ENCODE peak calls at places on chromosomes 4 and X, in five cellular contexts. One of them, this sample, is unnamed.

GRCh38 chrX:84046403-84046984 is 141.5 kb downstream of the RPS6KA6 start:
- DNase-seq in aorta: no peak
- DNase-seq in NCI-H748 treated with DMSO at 0.1 percent for 48 hours: peak
- DNase-seq in naive thymus-derived CD8-positive, alpha-beta T cell: no peak
- DNase-seq in omental fat pad: no peak
- DNase-seq in this sample: peak

GRCh38 chr4:15677507-15677988 is 4.1 kb upstream of the FAM200B start:
- DNase-seq in aorta: no peak
- DNase-seq in NCI-H748 treated with DMSO at 0.1 percent for 48 hours: no peak
- DNase-seq in naive thymus-derived CD8-positive, alpha-beta T cell: no peak
- DNase-seq in omental fat pad: no peak
- DNase-seq in this sample: peak

GRCh38 chrX:353566-354535 is 32.9 kb downstream of the PPP2R3B start:
- DNase-seq in aorta: peak
- DNase-seq in NCI-H748 treated with DMSO at 0.1 percent for 48 hours: no peak
- DNase-seq in naive thymus-derived CD8-positive, alpha-beta T cell: no peak
- DNase-seq in omental fat pad: no peak
- DNase-seq in this sample: no peak

GRCh38 chr4:121564840-121565375 is 131.9 kb downstream of the ANXA5 start:
- DNase-seq in aorta: no peak
- DNase-seq in NCI-H748 treated with DMSO at 0.1 percent for 48 hours: no peak
- DNase-seq in naive thymus-derived CD8-positive, alpha-beta T cell: no peak
- DNase-seq in omental fat pad: no peak
- DNase-seq in this sample: no peak

GRCh38 chrX:39821709-39822095 is 276.1 kb downstream of the BCOR start:
- DNase-seq in aorta: no peak
- DNase-seq in NCI-H748 treated with DMSO at 0.1 percent for 48 hours: no peak
- DNase-seq in naive thymus-derived CD8-positive, alpha-beta T cell: no peak
- DNase-seq in omental fat pad: no peak
- DNase-seq in this sample: no peak

GRCh38 chr4:110211007-110211769 is 12.8 kb upstream of the ELOVL6 start:
- DNase-seq in aorta: no peak
- DNase-seq in NCI-H748 treated with DMSO at 0.1 percent for 48 hours: no peak
- DNase-seq in naive thymus-derived CD8-positive, alpha-beta T cell: no peak
- DNase-seq in omental fat pad: no peak
- DNase-seq in this sample: peak

GRCh38 chrX:136856527-136856926 is 24.0 kb downstream of the RBMX start:
- DNase-seq in aorta: no peak
- DNase-seq in NCI-H748 treated with DMSO at 0.1 percent for 48 hours: no peak
- DNase-seq in naive thymus-derived CD8-positive, alpha-beta T cell: no peak
- DNase-seq in omental fat pad: no peak
- DNase-seq in this sample: no peak

GRCh38 chr4:156889616-156890594 is 81.7 kb downstream of the PDGFC start:
- DNase-seq in aorta: peak
- DNase-seq in NCI-H748 treated with DMSO at 0.1 percent for 48 hours: no peak
- DNase-seq in naive thymus-derived CD8-positive, alpha-beta T cell: no peak
- DNase-seq in omental fat pad: no peak
- DNase-seq in this sample: no peak

GRCh38 chr4:109559983-109560686 is at the start of gene MCUB:
- DNase-seq in aorta: peak
- DNase-seq in NCI-H748 treated with DMSO at 0.1 percent for 48 hours: peak
- DNase-seq in naive thymus-derived CD8-positive, alpha-beta T cell: peak
- DNase-seq in omental fat pad: peak
- DNase-seq in this sample: peak

GRCh38 chr4:92060333-92060732 is 243.4 kb upstream of the GRID2 start:
- DNase-seq in aorta: no peak
- DNase-seq in NCI-H748 treated with DMSO at 0.1 percent for 48 hours: no peak
- DNase-seq in naive thymus-derived CD8-positive, alpha-beta T cell: no peak
- DNase-seq in omental fat pad: no peak
- DNase-seq in this sample: no peak

GRCh38 chr4:185384877-185385465 is 10.8 kb downstream of the LRP2BP start:
- DNase-seq in aorta: no peak
- DNase-seq in NCI-H748 treated with DMSO at 0.1 percent for 48 hours: peak
- DNase-seq in naive thymus-derived CD8-positive, alpha-beta T cell: no peak
- DNase-seq in omental fat pad: no peak
- DNase-seq in this sample: no peak

GRCh38 chr4:87865960-87866598 is 33.3 kb downstream of the MEPE start:
- DNase-seq in aorta: no peak
- DNase-seq in NCI-H748 treated with DMSO at 0.1 percent for 48 hours: no peak
- DNase-seq in naive thymus-derived CD8-positive, alpha-beta T cell: no peak
- DNase-seq in omental fat pad: no peak
- DNase-seq in this sample: no peak

GRCh38 chr4:153759407-153760226 is at the start of gene RNF175:
- DNase-seq in aorta: peak
- DNase-seq in NCI-H748 treated with DMSO at 0.1 percent for 48 hours: no peak
- DNase-seq in naive thymus-derived CD8-positive, alpha-beta T cell: no peak
- DNase-seq in omental fat pad: no peak
- DNase-seq in this sample: no peak

GRCh38 chr4:36328130-36328529 is 46.7 kb downstream of the DTHD1 start:
- DNase-seq in aorta: no peak
- DNase-seq in NCI-H748 treated with DMSO at 0.1 percent for 48 hours: no peak
- DNase-seq in naive thymus-derived CD8-positive, alpha-beta T cell: no peak
- DNase-seq in omental fat pad: no peak
- DNase-seq in this sample: no peak

GRCh38 chrX:843306-843705 is 212.7 kb downstream of the SHOX start:
- DNase-seq in aorta: no peak
- DNase-seq in NCI-H748 treated with DMSO at 0.1 percent for 48 hours: no peak
- DNase-seq in naive thymus-derived CD8-positive, alpha-beta T cell: no peak
- DNase-seq in omental fat pad: no peak
- DNase-seq in this sample: no peak

GRCh38 chr4:169207436-169208089 is 63.2 kb downstream of the SH3RF1 start:
- DNase-seq in aorta: no peak
- DNase-seq in NCI-H748 treated with DMSO at 0.1 percent for 48 hours: no peak
- DNase-seq in naive thymus-derived CD8-positive, alpha-beta T cell: no peak
- DNase-seq in omental fat pad: no peak
- DNase-seq in this sample: no peak

GRCh38 chrX:23003121-23003520 is 3.4 kb downstream of the DDX53 start:
- DNase-seq in aorta: no peak
- DNase-seq in NCI-H748 treated with DMSO at 0.1 percent for 48 hours: no peak
- DNase-seq in naive thymus-derived CD8-positive, alpha-beta T cell: no peak
- DNase-seq in omental fat pad: no peak
- DNase-seq in this sample: no peak

GRCh38 chr4:122772311-122772710 is 39.8 kb downstream of the BBS12 start:
- DNase-seq in aorta: no peak
- DNase-seq in NCI-H748 treated with DMSO at 0.1 percent for 48 hours: no peak
- DNase-seq in naive thymus-derived CD8-positive, alpha-beta T cell: no peak
- DNase-seq in omental fat pad: no peak
- DNase-seq in this sample: no peak

GRCh38 chrX:51336584-51336983 is 4.0 kb downstream of the NUDT10 start:
- DNase-seq in aorta: no peak
- DNase-seq in NCI-H748 treated with DMSO at 0.1 percent for 48 hours: peak
- DNase-seq in naive thymus-derived CD8-positive, alpha-beta T cell: no peak
- DNase-seq in omental fat pad: no peak
- DNase-seq in this sample: peak

GRCh38 chr4:66465111-66465510 is 794.8 kb upstream of the EPHA5 start:
- DNase-seq in aorta: no peak
- DNase-seq in NCI-H748 treated with DMSO at 0.1 percent for 48 hours: no peak
- DNase-seq in naive thymus-derived CD8-positive, alpha-beta T cell: no peak
- DNase-seq in omental fat pad: no peak
- DNase-seq in this sample: no peak

GRCh38 chr4:174198396-174199179 is 84.9 kb downstream of the FBXO8 start:
- DNase-seq in aorta: no peak
- DNase-seq in NCI-H748 treated with DMSO at 0.1 percent for 48 hours: no peak
- DNase-seq in naive thymus-derived CD8-positive, alpha-beta T cell: no peak
- DNase-seq in omental fat pad: no peak
- DNase-seq in this sample: no peak

GRCh38 chr4:6749340-6750171 is 33.0 kb upstream of the KIAA0232 start:
- DNase-seq in aorta: peak
- DNase-seq in NCI-H748 treated with DMSO at 0.1 percent for 48 hours: no peak
- DNase-seq in naive thymus-derived CD8-positive, alpha-beta T cell: no peak
- DNase-seq in omental fat pad: peak
- DNase-seq in this sample: no peak

GRCh38 chr4:184448828-184449227 is 25.5 kb downstream of the IRF2 start:
- DNase-seq in aorta: peak
- DNase-seq in NCI-H748 treated with DMSO at 0.1 percent for 48 hours: no peak
- DNase-seq in naive thymus-derived CD8-positive, alpha-beta T cell: no peak
- DNase-seq in omental fat pad: no peak
- DNase-seq in this sample: no peak

GRCh38 chrX:154655786-154656185 is 2.4 kb upstream of the CTAG2 start:
- DNase-seq in aorta: no peak
- DNase-seq in NCI-H748 treated with DMSO at 0.1 percent for 48 hours: no peak
- DNase-seq in naive thymus-derived CD8-positive, alpha-beta T cell: no peak
- DNase-seq in omental fat pad: no peak
- DNase-seq in this sample: no peak

GRCh38 chrX:15167826-15168225 is 102.1 kb downstream of the ASB9 start:
- DNase-seq in aorta: no peak
- DNase-seq in NCI-H748 treated with DMSO at 0.1 percent for 48 hours: no peak
- DNase-seq in naive thymus-derived CD8-positive, alpha-beta T cell: no peak
- DNase-seq in omental fat pad: no peak
- DNase-seq in this sample: no peak

GRCh38 chrX:24294619-24295018 is 19.2 kb downstream of the SUPT20HL2 start:
- DNase-seq in aorta: peak
- DNase-seq in NCI-H748 treated with DMSO at 0.1 percent for 48 hours: peak
- DNase-seq in naive thymus-derived CD8-positive, alpha-beta T cell: no peak
- DNase-seq in omental fat pad: no peak
- DNase-seq in this sample: no peak

GRCh38 chrX:103637604-103638338 is 9.0 kb downstream of the TCEAL1 start:
- DNase-seq in aorta: no peak
- DNase-seq in NCI-H748 treated with DMSO at 0.1 percent for 48 hours: no peak
- DNase-seq in naive thymus-derived CD8-positive, alpha-beta T cell: no peak
- DNase-seq in omental fat pad: no peak
- DNase-seq in this sample: no peak

GRCh38 chr4:172786039-172786792 is 382.4 kb upstream of the GALNT7 start:
- DNase-seq in aorta: no peak
- DNase-seq in NCI-H748 treated with DMSO at 0.1 percent for 48 hours: no peak
- DNase-seq in naive thymus-derived CD8-positive, alpha-beta T cell: no peak
- DNase-seq in omental fat pad: no peak
- DNase-seq in this sample: no peak

GRCh38 chr4:83011779-83012630 is 1.4 kb upstream of the LIN54 start:
- DNase-seq in aorta: peak
- DNase-seq in NCI-H748 treated with DMSO at 0.1 percent for 48 hours: peak
- DNase-seq in naive thymus-derived CD8-positive, alpha-beta T cell: peak
- DNase-seq in omental fat pad: no peak
- DNase-seq in this sample: no peak

GRCh38 chr4:118059397-118059796 is 25.1 kb downstream of the NDST3 start:
- DNase-seq in aorta: no peak
- DNase-seq in NCI-H748 treated with DMSO at 0.1 percent for 48 hours: no peak
- DNase-seq in naive thymus-derived CD8-positive, alpha-beta T cell: no peak
- DNase-seq in omental fat pad: no peak
- DNase-seq in this sample: no peak

GRCh38 chr4:649293-649625 is 23.9 kb downstream of the PDE6B start:
- DNase-seq in aorta: peak
- DNase-seq in NCI-H748 treated with DMSO at 0.1 percent for 48 hours: no peak
- DNase-seq in naive thymus-derived CD8-positive, alpha-beta T cell: no peak
- DNase-seq in omental fat pad: no peak
- DNase-seq in this sample: no peak

GRCh38 chrX:12269484-12269883 is 131.2 kb downstream of the FRMPD4 start:
- DNase-seq in aorta: no peak
- DNase-seq in NCI-H748 treated with DMSO at 0.1 percent for 48 hours: no peak
- DNase-seq in naive thymus-derived CD8-positive, alpha-beta T cell: no peak
- DNase-seq in omental fat pad: no peak
- DNase-seq in this sample: no peak

GRCh38 chr4:85728471-85728870 is 253.5 kb downstream of the ARHGAP24 start:
- DNase-seq in aorta: no peak
- DNase-seq in NCI-H748 treated with DMSO at 0.1 percent for 48 hours: no peak
- DNase-seq in naive thymus-derived CD8-positive, alpha-beta T cell: no peak
- DNase-seq in omental fat pad: no peak
- DNase-seq in this sample: no peak

GRCh38 chrX:142214081-142214480 is 9.0 kb upstream of the MAGEC2 start:
- DNase-seq in aorta: no peak
- DNase-seq in NCI-H748 treated with DMSO at 0.1 percent for 48 hours: no peak
- DNase-seq in naive thymus-derived CD8-positive, alpha-beta T cell: no peak
- DNase-seq in omental fat pad: no peak
- DNase-seq in this sample: no peak

GRCh38 chr4:13193662-13194061 is 290.5 kb downstream of the RAB28 start:
- DNase-seq in aorta: no peak
- DNase-seq in NCI-H748 treated with DMSO at 0.1 percent for 48 hours: no peak
- DNase-seq in naive thymus-derived CD8-positive, alpha-beta T cell: no peak
- DNase-seq in omental fat pad: no peak
- DNase-seq in this sample: no peak

GRCh38 chrX:16524327-16524726 is 125.6 kb upstream of the S100G start:
- DNase-seq in aorta: no peak
- DNase-seq in NCI-H748 treated with DMSO at 0.1 percent for 48 hours: no peak
- DNase-seq in naive thymus-derived CD8-positive, alpha-beta T cell: no peak
- DNase-seq in omental fat pad: no peak
- DNase-seq in this sample: no peak

GRCh38 chr4:152301381-152301780 is 234.5 kb downstream of the FBXW7 start:
- DNase-seq in aorta: no peak
- DNase-seq in NCI-H748 treated with DMSO at 0.1 percent for 48 hours: no peak
- DNase-seq in naive thymus-derived CD8-positive, alpha-beta T cell: no peak
- DNase-seq in omental fat pad: no peak
- DNase-seq in this sample: no peak

This sample was measured in T47D.